ENCODE peak calls at places on chromosomes 16 and 17, in five cellular contexts. K is tibial artery, Q is NCI-H1694 treated with DMSO at 0.1 percent for 48 hours, V is colonic mucosa, M is SHP77. S is an unnamed sample.

GRCh38 chr17:72095316-72095715 is 25.5 kb upstream of the SOX9 start:
- DNase-seq in K (no peak), Q (no peak), V (no peak), M (no peak), S (no peak)

GRCh38 chr17:58667934-58668597 is 23.8 kb downstream of the TEX14 start:
- DNase-seq in K (no peak), Q (no peak), V (no peak), M (no peak), S (no peak)

GRCh38 chr16:49932943-49933342 is 77.0 kb upstream of the ZNF423 start:
- DNase-seq in K (no peak), Q (peak), V (no peak), M (no peak), S (no peak)

GRCh38 chr16:70157477-70158260 is 15.9 kb upstream of the CLEC18C start:
- DNase-seq in K (no peak), Q (no peak), V (no peak), M (no peak), S (peak)

GRCh38 chr16:75695708-75696107 is 5.6 kb downstream of the DUXB start:
- DNase-seq in K (no peak), Q (no peak), V (no peak), M (peak), S (no peak)

GRCh38 chr17:64406321-64407200 is 15.9 kb upstream of the PECAM1 start:
- DNase-seq in K (peak), Q (no peak), V (no peak), M (no peak), S (no peak)

GRCh38 chr16:287298-287811 is 4.4 kb downstream of the PDIA2 start:
- DNase-seq in K (no peak), Q (peak), V (no peak), M (peak), S (no peak)

GRCh38 chr17:80426671-80427326 is 11.8 kb downstream of the ENDOV start:
- DNase-seq in K (peak), Q (peak), V (peak), M (peak), S (peak)

GRCh38 chr17:31349454-31349853 is 28.0 kb upstream of the EVI2A start:
- DNase-seq in K (no peak), Q (no peak), V (no peak), M (no peak), S (no peak)

GRCh38 chr16:67268136-67268579 is 11.2 kb upstream of the PLEKHG4 start:
- DNase-seq in K (peak), Q (no peak), V (no peak), M (no peak), S (peak)

GRCh38 chr17:82545071-82545462 is 25.5 kb downstream of the FOXK2 start:
- DNase-seq in K (peak), Q (no peak), V (no peak), M (no peak), S (peak)

GRCh38 chr17:30950669-30951399 is 20.0 kb upstream of the RNF135 start:
- DNase-seq in K (peak), Q (peak), V (peak), M (peak), S (peak)

GRCh38 chr17:19013226-19013625 is 8.7 kb upstream of the FAM83G start:
- DNase-seq in K (no peak), Q (no peak), V (no peak), M (no peak), S (no peak)

GRCh38 chr17:58658804-58659713 is 32.8 kb downstream of the TEX14 start:
- DNase-seq in K (peak), Q (peak), V (peak), M (peak), S (peak)

GRCh38 chr16:83113317-83113716 is 486.5 kb downstream of the CDH13 start:
- DNase-seq in K (no peak), Q (no peak), V (no peak), M (no peak), S (peak)

S was measured in hepatocyte.